ENCODE peak calls at places on chromosomes 4 and X, in four cellular contexts. E is kidney; J is effector memory CD4-positive, alpha-beta T cell; H is upper lobe of right lung. G is an unnamed sample. For H3K36me3, the result is how much of the 10 kb centered on the place peaks cover.

GRCh38 chr4:110197421-110198398 is 705 bp downstream of the ELOVL6 start:
- DNase-seq in E (peak), J (peak), H (peak), G (peak)

GRCh38 chr4:180949825-180950224 is 1293.4 kb upstream of the TENM3 start:
- DNase-seq in E (no peak), J (no peak), H (no peak), G (peak)

GRCh38 chrX:7159132-7159861 is 11.3 kb upstream of the PUDP start:
- DNase-seq in E (no peak), J (no peak), H (no peak), G (peak)

GRCh38 chrX:37783284-37783683 is 3.4 kb downstream of the CYBB start:
- DNase-seq in E (no peak), J (no peak), H (peak), G (no peak)

GRCh38 chr4:111066001-111066400 is 443.1 kb upstream of the PITX2 start:
- DNase-seq in E (no peak), J (no peak), H (no peak), G (no peak)

GRCh38 chr4:98786866-98787265 is 128.5 kb upstream of the TSPAN5 start:
- DNase-seq in E (no peak), J (no peak), H (no peak), G (no peak)

GRCh38 chr4:109873791-109874514 is 26.0 kb downstream of the LRIT3 start:
- DNase-seq in E (no peak), J (no peak), H (no peak), G (no peak)

GRCh38 chrX:41313419-41313818 is 20.5 kb upstream of the DDX3X start:
- DNase-seq in E (no peak), J (no peak), H (no peak), G (no peak)

GRCh38 chr4:25654031-25654970 is 1.4 kb upstream of the SLC34A2 start:
- DNase-seq in E (peak), J (no peak), H (peak), G (no peak)

GRCh38 chr4:25160714-25161598 is 707 bp upstream of the SEPSECS start:
- DNase-seq in E (no peak), J (no peak), H (no peak), G (no peak)

GRCh38 chrX:23246001-23246400 is 88.6 kb upstream of the PTCHD1 start:
- DNase-seq in E (no peak), J (no peak), H (no peak), G (no peak)

GRCh38 chrX:96464880-96465558 is 219.6 kb upstream of the DIAPH2 start:
- DNase-seq in E (no peak), J (no peak), H (no peak), G (no peak)

GRCh38 chrX:427812-428725 is 41.4 kb upstream of the PPP2R3B start:
- DNase-seq in E (peak), J (no peak), H (no peak), G (no peak)

GRCh38 chr4:24770111-24770584 is 25.2 kb upstream of the SOD3 start:
- DNase-seq in E (no peak), J (no peak), H (no peak), G (no peak)

GRCh38 chr4:84495448-84496221 is 3.5 kb downstream of the NKX6-1 start:
- DNase-seq in E (no peak), J (no peak), H (no peak), G (no peak)
- H3K36me3 ChIP-seq in E (under half), J (under half), H (under half), G (under half)

GRCh38 chr4:61194601-61195000 is 5.5 kb upstream of the ADGRL3 start:
- DNase-seq in E (no peak), J (no peak), H (no peak), G (no peak)
- H3K27ac ChIP-seq in E (no peak), J (no peak), H (no peak), G (no peak)

GRCh38 chr4:8230891-8231290 is 31.8 kb downstream of the SH3TC1 start:
- DNase-seq in E (no peak), J (no peak), H (no peak), G (no peak)
- H3K36me3 ChIP-seq in E (under half), J (under half), H (under half), G (half or more)

DNA sequence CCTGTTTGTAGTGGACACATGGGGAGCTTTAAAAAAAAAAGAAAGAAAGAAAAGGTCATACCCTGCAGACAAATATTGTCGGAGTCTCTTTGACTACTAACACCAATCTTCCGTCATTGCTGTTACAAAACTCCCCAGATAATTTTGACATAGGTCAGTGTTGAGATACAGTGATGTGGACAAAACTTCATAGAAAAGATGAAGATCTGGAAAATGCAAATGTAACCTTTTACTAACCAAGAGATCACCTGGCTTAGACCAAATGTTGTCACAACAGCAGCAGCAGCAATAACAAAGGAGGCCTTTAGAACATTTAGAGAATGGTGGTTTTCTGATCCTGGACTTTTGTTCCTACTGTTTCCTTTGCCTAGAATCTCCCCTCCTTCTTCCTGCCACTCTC is 8.1 kb upstream of the COMMD8 start:
- DNase-seq in E (no peak), J (no peak), H (no peak), G (no peak)
- H3K27ac ChIP-seq in E (no peak), J (no peak), H (no peak), G (no peak)

GRCh38 chrX:68720851-68721250 is 73.4 kb downstream of the STARD8 start:
- DNase-seq in E (no peak), J (no peak), H (no peak), G (no peak)
- H3K36me3 ChIP-seq in E (under half), J (under half), H (under half), G (under half)

GRCh38 chrX:9943420-9943819 is 23.7 kb upstream of the CLDN34 start:
- DNase-seq in E (no peak), J (no peak), H (no peak), G (no peak)
- H3K27ac ChIP-seq in E (no peak), J (no peak), H (no peak), G (no peak)

GRCh38 chrX:132209527-132209926 is 9.7 kb downstream of the RAP2C start:
- DNase-seq in E (no peak), J (no peak), H (no peak), G (no peak)
- H3K36me3 ChIP-seq in E (under half), J (under half), H (under half), G (under half)

GRCh38 chrX:134526399-134526798 is 66.4 kb downstream of the HPRT1 start:
- DNase-seq in E (no peak), J (no peak), H (no peak), G (no peak)

GRCh38 chrX:134533352-134533751 is 73.4 kb downstream of the HPRT1 start:
- DNase-seq in E (no peak), J (no peak), H (no peak), G (no peak)

GRCh38 chrX:134528936-134529335 is 69.0 kb downstream of the HPRT1 start:
- DNase-seq in E (no peak), J (no peak), H (no peak), G (no peak)

GRCh38 chrX:134530845-134531244 is 70.9 kb downstream of the HPRT1 start:
- DNase-seq in E (no peak), J (no peak), H (no peak), G (no peak)

GRCh38 chrX:134529481-134529880 is 69.5 kb downstream of the HPRT1 start:
- DNase-seq in E (no peak), J (no peak), H (no peak), G (no peak)
- H3K27ac ChIP-seq in E (no peak), J (no peak), H (no peak), G (no peak)

GRCh38 chr4:86344127-86344526 is 15.7 kb downstream of the MAPK10 start:
- DNase-seq in E (no peak), J (no peak), H (no peak), G (no peak)
- H3K36me3 ChIP-seq in E (under half), J (under half), H (under half), G (under half)

G was measured in RWPE2.